ENCODE peak calls at places on chromosomes 11 and 22, in nine cellular contexts. K is upper lobe of left lung; F is NCI-H774; T is T-helper 17 cell; U is stimulated activated CD4-positive, alpha-beta T cell treated with anti-CD3 and anti-CD28 coated beads, Interleukin-2, amount 100 ng/mL, for 48 hours; J is aorta; B is activated CD4-positive, alpha-beta memory T cell treated with anti-CD3 and anti-CD28 coated beads, Interleukin-2, amount 10 ng/mL, durations not matched to agents 7 days and 5 days; L is pancreas; P is chondrocyte. H is an unnamed sample.

GRCh38 chr11:117179048-117179999 is 781 bp downstream of the SIDT2 start:
- DNase-seq in K (peak), F (no peak), T (peak), U (peak), J (peak), B (peak), L (peak), P (peak), H (peak)

GRCh38 chr11:5737091-5737490 is 843 bp downstream of the OR56B1 start:
- DNase-seq in K (no peak), F (no peak), T (no peak), U (no peak), J (no peak), B (no peak), L (no peak), P (no peak), H (no peak)

GRCh38 chr11:43852057-43852636 is 28.5 kb upstream of the ALKBH3 start:
- DNase-seq in K (no peak), F (peak), T (no peak), U (peak), J (peak), B (peak), L (no peak), P (no peak), H (peak)

GRCh38 chr22:23497016-23497885 is 82.8 kb downstream of the IGLL1 start:
- DNase-seq in K (no peak), F (no peak), T (no peak), U (no peak), J (no peak), B (no peak), L (no peak), P (peak), H (no peak)

GRCh38 chr11:110251837-110252236 is 44.6 kb downstream of the RDX start:
- DNase-seq in K (no peak), F (peak), T (no peak), U (no peak), J (no peak), B (no peak), L (no peak), P (no peak), H (no peak)

GRCh38 chr11:61695917-61696316 is 15.7 kb downstream of the DAGLA start:
- DNase-seq in K (peak), F (no peak), T (peak), U (peak), J (peak), B (peak), L (peak), P (no peak), H (peak)

GRCh38 chr11:112175596-112175947 is 260 bp downstream of the BCO2 start:
- DNase-seq in K (no peak), F (no peak), T (no peak), U (no peak), J (no peak), B (no peak), L (no peak), P (no peak), H (no peak)

GRCh38 chr11:9304178-9304577 is 10.2 kb downstream of the TMEM41B start:
- DNase-seq in K (no peak), F (no peak), T (no peak), U (no peak), J (no peak), B (no peak), L (no peak), P (no peak), H (no peak)

GRCh38 chr11:71433648-71434450 is 14.3 kb downstream of the DHCR7 start:
- DNase-seq in K (peak), F (no peak), T (no peak), U (no peak), J (no peak), B (no peak), L (no peak), P (no peak), H (no peak)

GRCh38 chr11:14036495-14036894 is 74.0 kb downstream of the SPON1 start:
- DNase-seq in K (no peak), F (no peak), T (no peak), U (no peak), J (no peak), B (no peak), L (no peak), P (no peak), H (no peak)

GRCh38 chr11:58061813-58062212 is 31.1 kb downstream of the OR6Q1 start:
- DNase-seq in K (no peak), F (no peak), T (no peak), U (no peak), J (no peak), B (no peak), L (no peak), P (no peak), H (no peak)

GRCh38 chr11:130523609-130524008 is 75.2 kb downstream of the ADAMTS15 start:
- DNase-seq in K (no peak), F (no peak), T (no peak), U (no peak), J (peak), B (no peak), L (no peak), P (no peak), H (no peak)

GRCh38 chr11:125874556-125875124 is 12.8 kb upstream of the HYLS1 start:
- DNase-seq in K (no peak), F (peak), T (no peak), U (peak), J (peak), B (peak), L (no peak), P (no peak), H (peak)

GRCh38 chr11:116986521-116987105 is 111.6 kb downstream of the SIK3 start:
- DNase-seq in K (no peak), F (no peak), T (no peak), U (no peak), J (no peak), B (no peak), L (no peak), P (no peak), H (no peak)

GRCh38 chr22:42949159-42949558 is 65.8 kb downstream of the PACSIN2 start:
- DNase-seq in K (no peak), F (no peak), T (no peak), U (no peak), J (peak), B (no peak), L (no peak), P (no peak), H (no peak)

GRCh38 chr22:49010901-49011300 is 816.8 kb downstream of the BRD1 start:
- DNase-seq in K (peak), F (no peak), T (no peak), U (no peak), J (peak), B (no peak), L (no peak), P (no peak), H (no peak)